ENCODE peak calls at places on chromosomes 1 and 21, in five cellular contexts. F is effector CD4-positive, alpha-beta T cell; D is fibroblast of lung; W is left ventricle myocardium inferior; R is GM12864. L is an unnamed sample.

GRCh38 chr1:198548890-198549289 is 8.4 kb upstream of the ATP6V1G3 start:
- DNase-seq in F (no peak), D (no peak), W (no peak), R (no peak), L (no peak)

GRCh38 chr21:43333301-43334062 is 93.4 kb downstream of the SIK1 start:
- DNase-seq in F (no peak), D (peak), W (peak), R (no peak), L (peak)

GRCh38 chr1:39990428-39990827 is 35.5 kb downstream of the MFSD2A start:
- DNase-seq in F (no peak), D (no peak), W (no peak), R (no peak), L (no peak)

GRCh38 chr1:183806086-183806485 is 1.2 kb downstream of the RGL1 start:
- DNase-seq in F (no peak), D (peak), W (no peak), R (no peak), L (no peak)

GRCh38 chr1:31745071-31745897 is 18.9 kb downstream of the ADGRB2 start:
- DNase-seq in F (no peak), D (no peak), W (peak), R (no peak), L (peak)

GRCh38 chr1:206555473-206555935 is 48.2 kb downstream of the RASSF5 start:
- DNase-seq in F (no peak), D (peak), W (peak), R (no peak), L (no peak)

GRCh38 chr1:118264326-118264725 is 79.3 kb upstream of the SPAG17 start:
- DNase-seq in F (no peak), D (no peak), W (no peak), R (no peak), L (no peak)

GRCh38 chr1:55214214-55214902 is 806 bp downstream of the USP24 start:
- DNase-seq in F (peak), D (peak), W (peak), R (no peak), L (peak)

GRCh38 chr1:227357229-227358078 is 39.2 kb upstream of the CDC42BPA start:
- DNase-seq in F (no peak), D (peak), W (peak), R (no peak), L (peak)

GRCh38 chr1:78958711-78959110 is 47.8 kb downstream of the ADGRL4 start:
- DNase-seq in F (no peak), D (peak), W (no peak), R (no peak), L (no peak)

GRCh38 chr1:96387785-96388184 is 333.8 kb upstream of the PTBP2 start:
- DNase-seq in F (no peak), D (no peak), W (no peak), R (no peak), L (no peak)

GRCh38 chr1:234745844-234746797 is 136.1 kb upstream of the IRF2BP2 start:
- DNase-seq in F (no peak), D (peak), W (no peak), R (no peak), L (no peak)

GRCh38 chr1:221272940-221273339 is 393.7 kb downstream of the HLX start:
- DNase-seq in F (no peak), D (no peak), W (no peak), R (no peak), L (no peak)

GRCh38 chr1:207866471-207867135 is 44.3 kb downstream of the CD34 start:
- DNase-seq in F (no peak), D (no peak), W (peak), R (no peak), L (no peak)

GRCh38 chr1:45047032-45047431 is 35.0 kb downstream of the UROD start:
- DNase-seq in F (no peak), D (no peak), W (no peak), R (no peak), L (no peak)

GRCh38 chr1:184518958-184519357 is 132.1 kb downstream of the C1orf21 start:
- DNase-seq in F (no peak), D (no peak), W (no peak), R (no peak), L (no peak)

GRCh38 chr1:32014199-32014936 is 700 bp downstream of the KHDRBS1 start:
- DNase-seq in F (no peak), D (peak), W (peak), R (no peak), L (peak)

GRCh38 chr1:93865253-93865652 is 13.8 kb downstream of the DNTTIP2 start:
- DNase-seq in F (no peak), D (no peak), W (no peak), R (no peak), L (no peak)

GRCh38 chr1:152777510-152778137 is 2.7 kb downstream of the LCE1F start:
- DNase-seq in F (no peak), D (no peak), W (no peak), R (no peak), L (no peak)

GRCh38 chr1:85450832-85451231 is 14.1 kb downstream of the DDAH1 start:
- DNase-seq in F (no peak), D (no peak), W (no peak), R (no peak), L (no peak)

GRCh38 chr1:154352581-154353459 is 27.5 kb downstream of the ATP8B2 start:
- DNase-seq in F (peak), D (peak), W (peak), R (no peak), L (peak)

GRCh38 chr1:4652631-4653327 is 1.6 kb upstream of the AJAP1 start:
- DNase-seq in F (peak), D (no peak), W (peak), R (no peak), L (peak)

GRCh38 chr1:95437011-95437410 is 203.0 kb downstream of the RWDD3 start:
- DNase-seq in F (no peak), D (no peak), W (no peak), R (no peak), L (no peak)

GRCh38 chr1:53145942-53146708 is 3.7 kb upstream of the SLC1A7 start:
- DNase-seq in F (no peak), D (peak), W (peak), R (no peak), L (peak)

GRCh38 chr21:35138665-35139381 is 89.7 kb upstream of the RUNX1 start:
- DNase-seq in F (peak), D (peak), W (no peak), R (peak), L (no peak)